ENCODE peak calls at places on chromosomes 5 and 9, in seven cellular contexts. X is IMR-90, O is astrocyte, P is neural progenitor cell, Q is DND-41, N is HCT116, M is endothelial cell of umbilical vein. H is an unnamed sample.

GRCh38 chr5:172771439-172772111 is 580 bp upstream of the DUSP1 start:
- DNase-seq in X (no peak), O (no peak), P (no peak), Q (peak; percentile 37), N (no peak), M (no peak), H (peak; percentile 51)

GRCh38 chr5:154788212-154788611 is 33.0 kb downstream of the LARP1 start:
- DNase-seq in X (no peak), O (no peak), P (no peak), Q (no peak), N (no peak), M (no peak), H (no peak)

GRCh38 chr9:72703574-72703973 is 182.2 kb downstream of the TMC1 start:
- DNase-seq in X (peak; percentile 4), O (peak; percentile 43), P (no peak), Q (no peak), N (no peak), M (no peak), H (no peak)

GRCh38 chr9:100322954-100323536 is 29.7 kb downstream of the TEX10 start:
- DNase-seq in X (peak; percentile 51), O (peak; percentile 23), P (peak; percentile 45), Q (peak; percentile 21), N (peak; percentile 10), M (peak; percentile 52), H (peak; percentile 44)

GRCh38 chr9:106305428-106306133 is 557.4 kb upstream of the ZNF462 start:
- DNase-seq in X (no peak), O (no peak), P (no peak), Q (no peak), N (no peak), M (no peak), H (no peak)

GRCh38 chr9:109295475-109296110 is 25.3 kb downstream of the EPB41L4B start:
- DNase-seq in X (no peak), O (no peak), P (no peak), Q (no peak), N (no peak), M (no peak), H (no peak)

GRCh38 chr5:124888050-124888506 is 141.6 kb upstream of the ZNF608 start:
- DNase-seq in X (no peak), O (no peak), P (peak; percentile 30), Q (peak; percentile 14), N (no peak), M (no peak), H (no peak)

GRCh38 chr9:16928179-16928945 is 57.9 kb upstream of the BNC2 start:
- DNase-seq in X (peak; percentile 35), O (peak; percentile 27), P (no peak), Q (no peak), N (no peak), M (no peak), H (peak; percentile 6)

GRCh38 chr5:117242028-117242427 is 667.4 kb upstream of the SEMA6A start:
- DNase-seq in X (no peak), O (no peak), P (no peak), Q (no peak), N (no peak), M (no peak), H (no peak)

GRCh38 chr5:75368391-75368790 is 31.4 kb downstream of the HMGCR start:
- DNase-seq in X (peak; percentile 85), O (peak; percentile 24), P (no peak), Q (no peak), N (no peak), M (peak; percentile 68), H (peak; percentile 22)

GRCh38 chr9:98806394-98807069 is 938 bp upstream of the GALNT12 start:
- DNase-seq in X (peak; percentile 27), O (no peak), P (no peak), Q (no peak), N (no peak), M (no peak), H (peak; percentile 48)

GRCh38 chr9:113674436-113674835 is 201.7 kb upstream of the ZNF618 start:
- DNase-seq in X (peak; percentile 80), O (peak; percentile 74), P (no peak), Q (no peak), N (no peak), M (peak; percentile 60), H (peak; percentile 64)

GRCh38 chr9:104080983-104081382 is 13.1 kb upstream of the SMC2 start:
- DNase-seq in X (no peak), O (no peak), P (no peak), Q (no peak), N (no peak), M (no peak), H (no peak)

GRCh38 chr9:116061546-116062205 is 91.9 kb upstream of the PAPPA start:
- DNase-seq in X (no peak), O (no peak), P (no peak), Q (no peak), N (no peak), M (no peak), H (no peak)

GRCh38 chr9:89605181-89606048 is 603 bp downstream of the GADD45G start:
- DNase-seq in X (peak; percentile 19), O (peak; percentile 58), P (peak; percentile 62), Q (peak; percentile 27), N (no peak), M (peak; percentile 42), H (peak; percentile 20)

GRCh38 chr9:95171001-95171400 is 146.5 kb downstream of the FANCC start:
- DNase-seq in X (peak; percentile 67), O (peak; percentile 56), P (no peak), Q (no peak), N (no peak), M (peak; percentile 84), H (peak; percentile 54)

GRCh38 chr5:138330813-138331448 is 673 bp downstream of the CDC25C start:
- DNase-seq in X (no peak), O (no peak), P (no peak), Q (no peak), N (no peak), M (no peak), H (peak; percentile 37)

GRCh38 chr9:91395106-91395552 is 28.5 kb downstream of the NFIL3 start:
- DNase-seq in X (peak; percentile 53), O (no peak), P (no peak), Q (no peak), N (no peak), M (no peak), H (peak; percentile 50)

GRCh38 chr5:172325452-172325851 is 41.9 kb upstream of the UBTD2 start:
- DNase-seq in X (no peak), O (no peak), P (no peak), Q (no peak), N (no peak), M (no peak), H (no peak)

GRCh38 chr5:118857700-118858099 is 130.6 kb downstream of the DTWD2 start:
- DNase-seq in X (peak; percentile 13), O (peak; percentile 41), P (no peak), Q (no peak), N (no peak), M (no peak), H (peak; percentile 9)

GRCh38 chr5:149496166-149496565 is 55.1 kb downstream of the CSNK1A1 start:
- DNase-seq in X (no peak), O (peak; percentile 49), P (no peak), Q (no peak), N (no peak), M (no peak), H (no peak)

GRCh38 chr5:14146725-14147124 is 3.6 kb downstream of the TRIO start:
- DNase-seq in X (no peak), O (no peak), P (no peak), Q (no peak), N (no peak), M (no peak), H (peak; percentile 29)

GRCh38 chr9:113567361-113568080 is 104.0 kb downstream of the RGS3 start:
- DNase-seq in X (no peak), O (no peak), P (no peak), Q (no peak), N (no peak), M (no peak), H (no peak)

GRCh38 chr5:59763545-59763944 is 130.0 kb downstream of the PDE4D start:
- DNase-seq in X (no peak), O (peak; percentile 30), P (no peak), Q (no peak), N (no peak), M (peak; percentile 51), H (no peak)

GRCh38 chr5:126594676-126595485 is at the start of gene ALDH7A1:
- DNase-seq in X (no peak), O (peak; percentile 90), P (peak; percentile 98), Q (no peak), N (peak; percentile 83), M (peak; percentile 96), H (peak; percentile 91)

GRCh38 chr5:67089200-67089725 is 107.3 kb downstream of the CD180 start:
- DNase-seq in X (peak; percentile 65), O (peak; percentile 58), P (peak; percentile 31), Q (no peak), N (no peak), M (no peak), H (peak; percentile 54)

GRCh38 chr9:99576002-99576401 is 245.7 kb upstream of the NR4A3 start:
- DNase-seq in X (no peak), O (no peak), P (no peak), Q (no peak), N (no peak), M (no peak), H (peak; percentile 11)

GRCh38 chr5:9118852-9119251 is 427.0 kb downstream of the SEMA5A start:
- DNase-seq in X (no peak), O (no peak), P (no peak), Q (no peak), N (no peak), M (no peak), H (no peak)

GRCh38 chr5:122363623-122364022 is 51.6 kb downstream of the SNCAIP start:
- DNase-seq in X (no peak), O (no peak), P (no peak), Q (no peak), N (no peak), M (no peak), H (no peak)
- H3K4me2 ChIP-seq in X (no peak overlapping the region), O (no peak overlapping the region), P (no peak overlapping the region), Q (no peak overlapping the region), N (no peak overlapping the region), M (no peak overlapping the region), H (no peak overlapping the region)

GRCh38 chr5:150517272-150518152 is 9.6 kb downstream of the NDST1 start:
- DNase-seq in X (peak; percentile 98), O (peak; percentile 96), P (no peak), Q (no peak), N (peak; percentile 18), M (peak; percentile 89), H (peak; percentile 97)
- H4K20me1 ChIP-seq in X (peaks cover 88% of the 10 kb centered on the region), O (peaks cover 74% of the 10 kb centered on the region), P (peaks cover 55% of the 10 kb centered on the region), Q (no peaks in the 10 kb centered on the region), N (no peaks in the 10 kb centered on the region), M (no peaks in the 10 kb centered on the region), H (peaks cover 23% of the 10 kb centered on the region)

DNA sequence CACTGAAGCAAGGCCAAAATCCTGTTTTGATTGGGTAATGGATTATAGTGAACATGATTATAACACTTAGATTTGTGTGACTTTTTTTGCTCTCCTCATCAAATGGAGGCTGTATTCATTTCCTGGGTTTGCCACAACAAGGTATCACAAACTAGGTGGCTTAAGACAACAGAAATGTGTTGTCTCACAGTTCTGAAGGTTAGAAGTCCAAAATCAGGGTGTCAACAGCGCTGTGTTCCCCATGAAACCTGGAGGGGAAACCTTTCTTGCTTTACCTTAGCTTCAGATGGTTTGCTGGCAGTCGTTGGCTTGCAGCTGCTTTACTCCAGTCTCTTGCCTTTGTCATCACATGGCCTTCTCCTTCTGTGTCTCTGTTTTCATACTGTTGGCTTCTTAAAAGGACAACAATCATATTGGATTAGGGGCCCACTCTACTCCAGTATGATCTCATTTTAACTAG is 32.4 kb downstream of the CDC42SE2 start:
- DNase-seq in X (no peak), O (no peak), P (no peak), Q (no peak), N (no peak), M (no peak), H (no peak)
- H3K9me3 ChIP-seq in X (no peaks in the 10 kb centered on the region), O (no peaks in the 10 kb centered on the region), P (no peaks in the 10 kb centered on the region), Q (no peaks in the 10 kb centered on the region), N (no peaks in the 10 kb centered on the region), M (no peaks in the 10 kb centered on the region), H (no peaks in the 10 kb centered on the region)

GRCh38 chr5:157549954-157550549 is 25.5 kb downstream of the ADAM19 start:
- DNase-seq in X (peak; percentile 40), O (no peak), P (no peak), Q (no peak), N (no peak), M (no peak), H (peak; percentile 50)
- H3K4me2 ChIP-seq in X (peak overlapping the region; percentile 61), O (peak overlapping the region; percentile 86), P (no peak overlapping the region), Q (no peak overlapping the region), N (no peak overlapping the region), M (no peak overlapping the region), H (peak overlapping the region; percentile 41)

H was measured in PC-3.